ENCODE peak calls at places on chromosomes 7 and 10, in six cellular contexts. I is stomach, D is prostate gland, K is Peyer's patch, E is lower leg skin, C is uterus. X is an unnamed sample.

GRCh38 chr10:77644557-77645243 is 7.1 kb upstream of the KCNMA1 start:
- DNase-seq in I (no peak), D (no peak), K (no peak), E (no peak), C (no peak), X (no peak)

GRCh38 chr7:36048141-36048901 is 104.7 kb upstream of the EEPD1 start:
- DNase-seq in D (peak; percentile 73), K (no peak), I (no peak), E (peak; percentile 81), C (peak; percentile 28), X (no peak)

GRCh38 chr7:32048970-32049369 is 21.2 kb downstream of the PDE1C start:
- DNase-seq in I (no peak), E (no peak), D (no peak), C (no peak), K (no peak), X (no peak)

GRCh38 chr7:18125536-18125935 is 97.9 kb upstream of the PRPS1L1 start:
- DNase-seq in I (no peak), E (no peak), C (no peak), K (no peak), D (no peak), X (no peak)

GRCh38 chr10:7542189-7542914 is 124.4 kb downstream of the ITIH5 start:
- DNase-seq in I (no peak), E (no peak), C (no peak), K (no peak), D (no peak), X (no peak)

GRCh38 chr7:137681657-137682562 is 164.9 kb downstream of the DGKI start:
- DNase-seq in E (no peak), K (no peak), I (no peak), C (no peak), D (no peak), X (no peak)

GRCh38 chr10:10722422-10722821 is 295.2 kb upstream of the CELF2 start:
- DNase-seq in C (no peak), E (no peak), K (no peak), D (no peak), I (no peak), X (no peak)

GRCh38 chr10:112365451-112365850 is 8.5 kb upstream of the ACSL5 start:
- DNase-seq in K (no peak), I (no peak), C (no peak), D (no peak), E (no peak), X (no peak)

GRCh38 chr10:121595806-121596667 is 2.2 kb downstream of the FGFR2 start:
- DNase-seq in E (peak; percentile 85), K (no peak), I (no peak), C (no peak), D (peak; percentile 25), X (no peak)

DNA sequence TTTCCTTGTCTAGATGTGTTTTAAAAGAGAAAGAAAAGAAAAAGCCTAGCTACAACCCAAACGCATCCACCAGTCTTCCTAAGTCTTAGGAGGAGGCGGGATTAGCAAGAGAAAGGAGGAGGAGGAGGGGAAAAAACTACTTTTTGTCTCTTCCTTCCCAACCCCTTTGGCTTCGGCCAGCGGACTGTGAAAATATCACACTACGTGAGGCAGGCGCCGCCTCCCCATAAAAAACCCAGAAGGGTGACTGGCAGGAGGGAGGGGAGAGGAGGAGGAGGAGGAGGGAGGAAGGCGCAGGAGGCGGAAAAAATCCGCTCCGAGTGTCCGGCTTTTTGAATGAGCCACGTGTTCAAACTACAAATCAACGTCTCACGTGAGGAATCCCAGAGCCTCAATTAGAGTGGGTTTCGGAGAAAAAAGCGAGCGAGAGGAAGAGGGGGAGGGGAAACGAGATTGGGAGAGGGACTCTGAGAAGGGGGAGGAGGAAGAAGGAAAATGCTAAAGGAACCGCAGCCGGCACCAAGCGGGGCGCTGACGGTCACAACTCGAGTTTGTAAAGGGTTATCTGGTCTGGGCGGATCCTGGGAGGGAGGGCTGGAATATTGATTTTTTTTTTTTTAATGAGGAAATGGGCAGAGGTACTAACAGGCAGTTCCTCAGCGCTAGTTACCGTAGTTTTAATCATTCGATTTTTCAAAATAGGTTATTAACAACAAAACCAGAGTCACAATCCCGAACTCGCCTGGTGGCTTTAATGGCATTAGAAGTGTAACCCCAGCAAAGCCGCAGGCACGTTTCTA is at the start of gene IGF2BP3:
- DNase-seq in I (no peak), E (no peak), D (no peak), K (peak; percentile 51), C (no peak), X (peak; percentile 89)
- TF ChIP-seq POLR2A in I (no peak), E (no peak), D (no peak), K (no peak), C (no peak), X (peak; percentile 60)

DNA sequence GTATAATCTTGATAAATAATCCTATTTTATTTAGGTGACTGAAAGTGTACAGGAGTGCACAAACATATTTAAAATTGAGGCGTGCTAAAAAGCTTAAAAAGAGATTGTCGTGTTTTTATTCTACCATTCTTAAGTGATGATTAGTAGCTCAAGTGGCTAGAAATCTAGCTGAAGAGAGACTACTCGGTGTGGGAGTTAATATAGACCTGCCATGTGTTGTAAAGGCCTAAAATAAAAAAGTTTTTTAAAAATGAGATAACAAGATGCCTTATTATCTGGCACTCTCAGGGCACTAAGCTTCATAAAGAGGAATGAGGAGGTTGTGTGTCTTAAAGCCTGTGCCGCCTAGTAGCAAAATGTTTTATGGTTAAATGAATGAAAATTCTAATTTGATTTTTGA is 1.7 kb downstream of the CAPZA2 start:
- DNase-seq in E (no peak), K (no peak), I (no peak), D (no peak), C (no peak), X (no peak)
- TF ChIP-seq POLR2A in E (no peak), K (no peak), I (no peak), D (no peak), C (no peak), X (no peak)

GRCh38 chr10:4780782-4781181 is 45.2 kb upstream of the AKR1E2 start:
- DNase-seq in I (no peak), C (no peak), D (no peak), K (no peak), E (no peak), X (no peak)
- TF ChIP-seq POLR2A in I (no peak), C (no peak), D (no peak), K (no peak), E (no peak), X (no peak)

GRCh38 chr10:91163709-91164474 is 56.6 kb upstream of the PCGF5 start:
- DNase-seq in D (peak; percentile 42), C (peak; percentile 75), K (peak; percentile 89), I (peak; percentile 75), E (peak; percentile 95), X (peak; percentile 91)

GRCh38 chr10:91164520-91165065 is 55.9 kb upstream of the PCGF5 start:
- DNase-seq in E (no peak), I (no peak), C (no peak), D (no peak), K (no peak), X (no peak)

GRCh38 chr10:91162050-91162494 is 58.4 kb upstream of the PCGF5 start:
- DNase-seq in D (no peak), E (no peak), K (no peak), C (no peak), I (no peak), X (peak; percentile 73)

GRCh38 chr10:91163269-91163708 is 57.2 kb upstream of the PCGF5 start:
- DNase-seq in I (peak; percentile 61), D (peak; percentile 39), C (peak; percentile 63), K (peak; percentile 82), E (peak; percentile 92), X (peak; percentile 52)

GRCh38 chr10:91162495-91163268 is 57.8 kb upstream of the PCGF5 start:
- DNase-seq in D (peak; percentile 80), I (peak; percentile 82), E (peak; percentile 93), C (peak; percentile 69), K (peak; percentile 86), X (peak; percentile 81)
- TF ChIP-seq POLR2A in D (peak; percentile 65), I (no peak), E (no peak), C (peak; percentile 52), K (no peak), X (peak; percentile 15)

DNA sequence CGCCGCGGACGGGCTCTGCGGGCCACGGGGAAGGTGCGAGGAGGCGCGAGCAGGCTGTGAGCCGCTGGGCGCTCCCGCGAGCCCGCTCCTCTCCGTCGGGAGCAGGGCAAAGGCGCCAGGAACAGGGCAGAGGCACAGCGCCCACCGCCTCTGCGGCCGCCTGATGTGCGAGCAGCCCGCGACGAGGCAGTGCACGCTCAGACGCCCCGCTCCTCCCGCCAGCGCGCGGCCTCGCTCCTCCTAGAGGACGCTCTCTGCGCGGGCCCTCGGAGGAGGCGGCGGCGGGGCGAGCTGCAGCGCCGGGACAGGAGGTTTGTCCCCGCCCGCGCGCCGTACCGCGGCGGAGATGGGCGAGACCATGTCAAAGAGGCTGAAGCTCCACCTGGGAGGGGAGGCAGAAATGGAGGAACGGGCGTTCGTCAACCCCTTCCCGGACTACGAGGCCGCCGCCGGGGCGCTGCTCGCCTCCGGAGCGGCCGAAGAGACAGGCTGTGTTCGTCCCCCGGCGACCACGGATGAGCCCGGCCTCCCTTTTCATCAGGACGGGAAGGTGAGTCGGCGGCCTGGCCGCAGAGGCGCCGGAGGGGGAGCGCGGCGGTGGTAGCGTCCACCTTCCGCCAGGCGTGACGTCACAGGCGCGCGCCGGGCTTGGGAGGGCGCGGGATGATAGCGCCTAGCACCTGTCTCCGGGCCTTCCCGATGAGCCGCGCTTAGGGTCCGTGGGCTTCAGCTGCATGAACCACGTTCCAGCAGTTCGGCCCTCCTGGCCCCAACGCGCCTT is 733 bp downstream of the LANCL2 start:
- DNase-seq in C (peak; percentile 94), K (peak; percentile 97), E (peak; percentile 98), I (peak; percentile 96), D (peak; percentile 94), X (peak; percentile 99)
- TF ChIP-seq POLR2A in C (peak; percentile 83), K (peak; percentile 79), E (peak; percentile 31), I (peak; percentile 64), D (peak; percentile 59), X (peak; percentile 95)

GRCh38 chr7:99829520-99830160 is 1.8 kb downstream of the CYP3A43 start:
- DNase-seq in E (no peak), K (no peak), C (no peak), D (no peak), I (no peak), X (no peak)
- TF ChIP-seq POLR2A in E (no peak), K (no peak), C (no peak), D (no peak), I (no peak), X (no peak)

GRCh38 chr10:95873139-95873538 is 34.6 kb upstream of the CC2D2B start:
- DNase-seq in I (no peak), C (no peak), E (no peak), D (no peak), K (no peak), X (no peak)
- TF ChIP-seq POLR2A in I (no peak), C (no peak), E (no peak), D (no peak), K (no peak), X (no peak)

DNA sequence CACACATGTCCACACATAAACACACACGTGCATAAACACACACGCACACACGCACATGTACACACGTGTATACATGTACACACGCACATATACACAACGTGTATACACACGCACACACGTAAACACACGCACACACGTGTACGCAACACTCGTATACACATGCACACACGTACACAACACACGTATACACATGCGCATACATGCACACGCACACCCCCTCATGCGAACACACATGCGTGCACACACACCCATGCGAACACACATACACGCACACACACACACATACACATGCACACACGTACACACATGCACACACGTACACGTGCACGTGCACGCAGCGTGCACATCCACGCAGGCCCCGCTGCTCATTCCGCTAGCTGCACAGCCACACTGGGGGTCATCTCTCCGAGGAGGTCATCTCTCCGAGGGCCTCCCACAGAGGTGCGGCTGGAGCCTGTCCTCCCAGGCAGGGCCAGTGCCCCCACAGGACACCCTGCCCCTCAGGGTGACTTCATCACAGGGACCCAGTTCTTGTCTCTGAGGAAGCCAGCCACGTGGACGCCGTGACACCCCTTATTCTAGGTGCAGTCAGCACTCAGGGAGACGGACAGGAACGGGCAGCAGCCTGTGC is 25.9 kb downstream of the CYP2W1 start:
- DNase-seq in D (no peak), K (no peak), I (no peak), C (no peak), E (no peak), X (no peak)
- TF ChIP-seq POLR2A in D (no peak), K (no peak), I (no peak), C (no peak), E (no peak), X (no peak)

X was measured in H54.